ENCODE peak calls at places on chromosomes 13 and 19, in eight cellular contexts. S is stimulated activated CD4-positive, alpha-beta T cell treated with anti-CD3 and anti-CD28 coated beads, Interleukin-2, amount 100 ng/mL, for 48 hours; B is NCI-H2171; A is endothelial cell; O is ovary; V is CD8-positive, alpha-beta T cell; P is activated CD8-positive, alpha-beta memory T cell treated with anti-CD3 and anti-CD28 coated beads for 4 hours; Q is heart right ventricle. J is an unnamed sample.

GRCh38 chr13:79870766-79871165 is 389.8 kb downstream of the NDFIP2 start:
- DNase-seq in V (no peak), Q (no peak), A (no peak), S (no peak), B (no peak), P (no peak), O (no peak), J (no peak)

GRCh38 chr19:15464394-15465385 is at the start of gene RASAL3:
- DNase-seq in B (no peak), Q (no peak), V (peak; percentile 15), S (peak; percentile 47), P (peak; percentile 59), A (no peak), O (no peak), J (no peak)

GRCh38 chr13:69617587-69617986 is 490.0 kb upstream of the ATXN8OS start:
- DNase-seq in Q (no peak), S (no peak), B (no peak), O (no peak), P (no peak), A (no peak), V (no peak), J (no peak)

GRCh38 chr19:55494172-55494761 is 6.0 kb downstream of the SSC5D start:
- DNase-seq in O (peak; percentile 90), S (no peak), B (no peak), Q (peak; percentile 76), A (no peak), P (no peak), V (no peak), J (no peak)

GRCh38 chr19:41696402-41697197 is 8.5 kb upstream of the CEACAM7 start:
- DNase-seq in P (no peak), Q (no peak), A (peak; percentile 66), S (no peak), O (no peak), B (no peak), V (no peak), J (no peak)

GRCh38 chr19:4456843-4457653 is 546 bp downstream of the UBXN6 start:
- DNase-seq in A (peak; percentile 78), P (no peak), B (peak; percentile 91), Q (peak; percentile 49), O (no peak), S (peak; percentile 30), V (no peak), J (no peak)

GRCh38 chr19:54937926-54938325 is 9.4 kb downstream of the NLRP7 start:
- DNase-seq in Q (no peak), V (no peak), S (no peak), P (no peak), A (no peak), B (no peak), O (no peak), J (no peak)

GRCh38 chr13:30711375-30711774 is 24.0 kb upstream of the ALOX5AP start:
- DNase-seq in B (no peak), V (no peak), Q (no peak), A (no peak), P (no peak), O (no peak), S (no peak), J (no peak)

GRCh38 chr13:44763604-44764311 is 187.6 kb upstream of the TSC22D1 start:
- DNase-seq in S (no peak), Q (peak; percentile 16), O (no peak), P (no peak), A (no peak), V (no peak), B (no peak), J (no peak)

GRCh38 chr19:1400281-1401137 is 833 bp downstream of the GAMT start:
- DNase-seq in V (no peak), A (no peak), P (no peak), Q (peak; percentile 68), S (no peak), B (peak; percentile 76), O (peak; percentile 84), J (no peak)

GRCh38 chr19:33394006-33394722 is 20.7 kb downstream of the CEBPG start:
- DNase-seq in S (no peak), V (no peak), Q (no peak), O (peak; percentile 45), A (no peak), P (no peak), B (no peak), J (no peak)

GRCh38 chr13:77779461-77780272 is 82.2 kb downstream of the SLAIN1 start:
- DNase-seq in O (no peak), A (peak; percentile 31), P (no peak), B (peak; percentile 17), V (no peak), Q (peak; percentile 59), S (peak; percentile 5), J (peak; percentile 14)

GRCh38 chr13:35818577-35819165 is 312.5 kb downstream of the DCLK1 start:
- DNase-seq in B (peak; percentile 47), V (no peak), S (no peak), Q (no peak), A (no peak), O (no peak), P (no peak), J (peak; percentile 4)

GRCh38 chr13:42696191-42696590 is 85.2 kb upstream of the FAM216B start:
- DNase-seq in V (no peak), Q (no peak), B (peak; percentile 18), A (no peak), S (no peak), P (no peak), O (no peak), J (peak; percentile 2)

GRCh38 chr13:96540656-96541055 is 450.7 kb downstream of the HS6ST3 start:
- DNase-seq in S (no peak), B (no peak), P (no peak), V (no peak), A (no peak), O (no peak), Q (no peak), J (no peak)

GRCh38 chr13:67557642-67558241 is 327.6 kb upstream of the PCDH9 start:
- DNase-seq in V (no peak), P (no peak), B (no peak), O (no peak), S (no peak), Q (no peak), A (no peak), J (no peak)

GRCh38 chr19:53882391-53883050 is 524 bp downstream of the PRKCG start:
- DNase-seq in A (no peak), V (no peak), O (no peak), Q (no peak), B (no peak), S (no peak), P (no peak), J (no peak)

GRCh38 chr19:29667941-29668340 is 2.7 kb downstream of the PLEKHF1 start:
- DNase-seq in O (no peak), B (peak; percentile 28), S (no peak), V (peak; percentile 40), Q (no peak), P (no peak), A (no peak), J (no peak)

GRCh38 chr13:28590450-28590849 is 68.5 kb upstream of the POMP start:
- DNase-seq in A (no peak), B (no peak), Q (no peak), P (no peak), S (no peak), O (no peak), V (no peak), J (no peak)

GRCh38 chr13:35630551-35631275 is 154.2 kb upstream of the MAB21L1 start:
- DNase-seq in A (peak; percentile 10), B (no peak), O (no peak), P (no peak), S (no peak), V (no peak), Q (peak; percentile 7), J (peak; percentile 18)

GRCh38 chr13:96020155-96020575 is 33.0 kb downstream of the UGGT2 start:
- DNase-seq in B (no peak), Q (peak; percentile 29), P (no peak), O (no peak), A (peak; percentile 55), V (no peak), S (no peak), J (peak; percentile 26)

GRCh38 chr19:43812689-43813088 is 10.4 kb upstream of the LYPD5 start:
- DNase-seq in P (no peak), O (no peak), V (no peak), Q (no peak), B (no peak), S (no peak), A (no peak), J (no peak)

GRCh38 chr19:4814625-4815425 is 16.7 kb downstream of the TICAM1 start:
- DNase-seq in A (no peak), S (no peak), Q (no peak), O (no peak), B (no peak), V (no peak), P (no peak), J (no peak)

GRCh38 chr13:25167775-25168174 is 4.3 kb downstream of the AMER2 start:
- DNase-seq in V (no peak), A (no peak), B (no peak), Q (no peak), O (no peak), S (no peak), P (no peak), J (no peak)

GRCh38 chr13:105329359-105329758 is 1206.1 kb downstream of the EFNB2 start:
- DNase-seq in P (no peak), O (no peak), Q (no peak), S (no peak), V (no peak), A (no peak), B (no peak), J (no peak)

GRCh38 chr13:73608731-73609485 is 525.3 kb downstream of the KLF12 start:
- DNase-seq in B (no peak), V (no peak), Q (no peak), O (no peak), S (no peak), P (no peak), A (no peak), J (no peak)

GRCh38 chr13:85724554-85725432 is 74.4 kb downstream of the SLITRK6 start:
- DNase-seq in P (no peak), A (no peak), S (no peak), B (no peak), O (no peak), Q (no peak), V (no peak), J (no peak)

GRCh38 chr13:111922086-111922485 is 144.9 kb upstream of the SOX1 start:
- DNase-seq in A (no peak), B (no peak), V (no peak), Q (no peak), S (no peak), O (no peak), P (no peak), J (no peak)

GRCh38 chr13:60755380-60756163 is 358.6 kb downstream of the TDRD3 start:
- DNase-seq in Q (no peak), S (no peak), P (no peak), V (no peak), B (no peak), A (peak; percentile 44), O (no peak), J (no peak)

GRCh38 chr13:80166352-80166751 is 174.6 kb downstream of the SPRY2 start:
- DNase-seq in V (no peak), B (no peak), Q (no peak), P (no peak), O (no peak), S (no peak), A (no peak), J (no peak)

GRCh38 chr19:46002678-46003275 is 7.5 kb downstream of the CCDC61 start:
- DNase-seq in P (no peak), V (no peak), Q (no peak), B (no peak), O (no peak), A (no peak), S (no peak), J (no peak)

GRCh38 chr19:33905937-33906577 is 109.4 kb downstream of the KCTD15 start:
- DNase-seq in P (no peak), O (peak; percentile 83), Q (peak; percentile 80), B (no peak), V (no peak), S (no peak), A (peak; percentile 84), J (no peak)

GRCh38 chr13:99756281-99756680 is 215.3 kb downstream of the ZIC5 start:
- DNase-seq in B (no peak), A (no peak), P (no peak), Q (no peak), V (no peak), O (no peak), S (no peak), J (no peak)

GRCh38 chr19:8338835-8339234 is 4.2 kb downstream of the KANK3 start:
- DNase-seq in O (no peak), P (no peak), V (no peak), A (no peak), S (no peak), B (no peak), Q (no peak), J (no peak)